ENCODE peak calls at places on chromosomes 13 and 19, in five cellular contexts. B is A549, X is posterior cingulate gyrus, E is HuH-7.5, Z is T-helper 1 cell. F is an unnamed sample.

GRCh38 chr13:60790620-60791019 is 393.6 kb downstream of the TDRD3 start:
- DNase-seq in X (no peak), B (no peak), E (no peak), Z (no peak), F (no peak)

GRCh38 chr19:44512326-44513298 is 12.3 kb upstream of the ZNF180 start:
- DNase-seq in E (peak), Z (no peak), X (no peak), B (peak), F (no peak)

GRCh38 chr19:8204961-8205360 is 4.2 kb upstream of the CERS4 start:
- DNase-seq in E (no peak), Z (no peak), X (no peak), B (no peak), F (no peak)

GRCh38 chr13:59750860-59751259 is 412.9 kb downstream of the DIAPH3 start:
- DNase-seq in B (no peak), Z (no peak), E (no peak), X (peak), F (no peak)

GRCh38 chr19:14366529-14366928 is 14.7 kb upstream of the ADGRE5 start:
- DNase-seq in B (peak), X (peak), Z (peak), E (no peak), F (no peak)

GRCh38 chr19:7679017-7679720 is 1.5 kb upstream of the TRAPPC5 start:
- DNase-seq in X (peak), E (no peak), Z (peak), B (peak), F (no peak)

GRCh38 chr13:76983676-76984075 is 8.2 kb upstream of the CLN5 start:
- DNase-seq in E (no peak), Z (no peak), X (no peak), B (no peak), F (no peak)

GRCh38 chr13:43077906-43078305 is 54.5 kb downstream of the DNAJC15 start:
- DNase-seq in E (no peak), X (no peak), B (no peak), Z (no peak), F (no peak)

GRCh38 chr19:38224014-38224862 is at the start of gene DPF1:
- DNase-seq in B (peak), E (peak), Z (peak), X (peak), F (peak)

GRCh38 chr19:42469311-42470239 is 26.8 kb upstream of the CXCL17 start:
- DNase-seq in E (no peak), B (no peak), X (no peak), Z (no peak), F (no peak)

GRCh38 chr19:28497887-28498286 is 715.1 kb downstream of the UQCRFS1 start:
- DNase-seq in Z (no peak), E (no peak), B (no peak), X (no peak), F (no peak)

GRCh38 chr19:18879579-18880373 is 16.2 kb downstream of the CERS1 start:
- DNase-seq in B (peak), E (no peak), X (no peak), Z (no peak), F (no peak)

GRCh38 chr13:30049692-30050091 is 199.3 kb upstream of the UBL3 start:
- DNase-seq in B (no peak), E (no peak), Z (no peak), X (no peak), F (no peak)

GRCh38 chr13:52085416-52085815 is 43.5 kb downstream of the NEK5 start:
- DNase-seq in E (no peak), B (no peak), Z (no peak), X (no peak), F (no peak)

GRCh38 chr19:45477713-45478453 is 10.1 kb downstream of the FOSB start:
- DNase-seq in X (no peak), B (no peak), Z (no peak), E (no peak), F (no peak)

GRCh38 chr13:90686438-90686837 is 661.0 kb upstream of the MIR17HG start:
- DNase-seq in B (peak), Z (no peak), X (no peak), E (no peak), F (no peak)

GRCh38 chr13:93080166-93080565 is 146.4 kb upstream of the GPC6 start:
- DNase-seq in E (no peak), B (no peak), X (no peak), Z (no peak), F (no peak)

GRCh38 chr19:11485245-11485837 is 4.5 kb upstream of the ELAVL3 start:
- DNase-seq in B (no peak), Z (no peak), E (no peak), X (no peak), F (no peak)

F was measured in substantia nigra.